ENCODE peak calls at places on chromosomes 7 and 10, in seven cellular contexts. M is neural progenitor cell, S is suprapubic skin, O is neuronal stem cell, R is PC-9, N is IMR-90, X is psoas muscle. Q is an unnamed sample. For H3K36me3 and H3K27me3, the result is how much of the 10 kb centered on the place peaks cover.

GRCh38 chr7:43586251-43586900 is 3.5 kb downstream of the STK17A start:
- DNase-seq in M (no peak), S (no peak), O (no peak), R (peak), N (peak), X (no peak), Q (no peak)

GRCh38 chr7:141158562-141158961 is 84.7 kb downstream of the TMEM178B start:
- DNase-seq in M (no peak), S (no peak), O (no peak), R (peak), N (peak), X (peak), Q (no peak)

GRCh38 chr10:48935141-48935540 is 4.5 kb downstream of the LRRC18 start:
- DNase-seq in M (peak), S (peak), O (no peak), R (no peak), N (no peak), X (no peak), Q (no peak)

GRCh38 chr7:109101332-109101731 is 531.7 kb downstream of the DNAJB9 start:
- DNase-seq in M (peak), S (no peak), O (no peak), R (no peak), N (no peak), X (no peak), Q (no peak)

GRCh38 chr10:99807786-99808185 is 25.3 kb downstream of the ABCC2 start:
- DNase-seq in M (no peak), S (no peak), O (no peak), R (no peak), N (no peak), X (no peak), Q (no peak)

GRCh38 chr10:13758302-13758701 is 171.5 kb downstream of the PRPF18 start:
- DNase-seq in M (peak), S (no peak), O (no peak), R (no peak), N (peak), X (no peak), Q (no peak)

GRCh38 chr10:76433161-76434005 is 1002.0 kb downstream of the LRMDA start:
- DNase-seq in M (no peak), S (no peak), O (no peak), R (peak), N (no peak), X (no peak), Q (no peak)

GRCh38 chr7:30713397-30713796 is 31.1 kb upstream of the CRHR2 start:
- DNase-seq in M (no peak), S (no peak), O (no peak), R (no peak), N (no peak), X (no peak), Q (no peak)

GRCh38 chr7:134737561-134738353 is 41.7 kb upstream of the CALD1 start:
- DNase-seq in M (no peak), S (no peak), O (no peak), R (no peak), N (peak), X (no peak), Q (no peak)

GRCh38 chr10:43380610-43381222 is 9.3 kb downstream of the FXYD4 start:
- DNase-seq in M (no peak), S (no peak), O (no peak), R (peak), N (peak), X (no peak), Q (no peak)

GRCh38 chr10:35212856-35213255 is 86.2 kb downstream of the CREM start:
- DNase-seq in M (no peak), S (no peak), O (no peak), R (no peak), N (no peak), X (no peak), Q (no peak)

GRCh38 chr7:99553039-99553438 is 1.1 kb upstream of the FAM200A start:
- DNase-seq in M (no peak), S (no peak), O (no peak), R (no peak), N (no peak), X (no peak), Q (no peak)

GRCh38 chr7:142866361-142867096 is 11.7 kb downstream of the EPHB6 start:
- DNase-seq in M (peak), S (no peak), O (peak), R (peak), N (no peak), X (no peak), Q (no peak)

GRCh38 chr7:128108641-128109423 is 77.6 kb upstream of the LRRC4 start:
- DNase-seq in M (no peak), S (no peak), O (no peak), R (no peak), N (no peak), X (no peak), Q (peak)

GRCh38 chr10:63825111-63825510 is 303.9 kb downstream of the REEP3 start:
- DNase-seq in M (no peak), S (no peak), O (no peak), R (no peak), N (no peak), X (no peak), Q (no peak)

GRCh38 chr10:72659694-72660093 is 32.2 kb upstream of the MCU start:
- DNase-seq in M (no peak), S (no peak), O (no peak), R (no peak), N (no peak), X (no peak), Q (no peak)

GRCh38 chr10:62636825-62637248 is 167.7 kb upstream of the ADO start:
- DNase-seq in M (no peak), S (no peak), O (no peak), R (no peak), N (peak), X (no peak), Q (no peak)

GRCh38 chr7:103073989-103074518 is 542 bp downstream of the FBXL13 start:
- DNase-seq in M (peak), S (no peak), O (no peak), R (peak), N (no peak), X (no peak), Q (no peak)

GRCh38 chr7:78179211-78179610 is 380.6 kb downstream of the PHTF2 start:
- DNase-seq in M (no peak), S (no peak), O (no peak), R (no peak), N (no peak), X (no peak), Q (no peak)

GRCh38 chr10:75530337-75530736 is 98.9 kb downstream of the LRMDA start:
- DNase-seq in M (no peak), S (no peak), O (no peak), R (peak), N (no peak), X (peak), Q (no peak)

GRCh38 chr7:156147104-156147503 is 334.8 kb upstream of the SHH start:
- DNase-seq in M (no peak), S (no peak), O (no peak), R (no peak), N (no peak), X (no peak), Q (no peak)

GRCh38 chr7:158072889-158073730 is 514.5 kb downstream of the PTPRN2 start:
- DNase-seq in M (no peak), S (no peak), O (no peak), R (no peak), N (no peak), X (no peak), Q (no peak)

GRCh38 chr10:119288574-119289001 is 81.2 kb downstream of the GRK5 start:
- DNase-seq in M (no peak), S (no peak), O (no peak), R (no peak), N (no peak), X (no peak), Q (no peak)

GRCh38 chr7:18821554-18821953 is 295.9 kb downstream of the TWIST1 start:
- DNase-seq in M (no peak), S (no peak), O (no peak), R (no peak), N (no peak), X (no peak), Q (no peak)

GRCh38 chr7:142376356-142376997 is 118.6 kb upstream of the PRSS58 start:
- DNase-seq in M (no peak), S (no peak), O (no peak), R (no peak), N (no peak), X (no peak), Q (no peak)

DNA sequence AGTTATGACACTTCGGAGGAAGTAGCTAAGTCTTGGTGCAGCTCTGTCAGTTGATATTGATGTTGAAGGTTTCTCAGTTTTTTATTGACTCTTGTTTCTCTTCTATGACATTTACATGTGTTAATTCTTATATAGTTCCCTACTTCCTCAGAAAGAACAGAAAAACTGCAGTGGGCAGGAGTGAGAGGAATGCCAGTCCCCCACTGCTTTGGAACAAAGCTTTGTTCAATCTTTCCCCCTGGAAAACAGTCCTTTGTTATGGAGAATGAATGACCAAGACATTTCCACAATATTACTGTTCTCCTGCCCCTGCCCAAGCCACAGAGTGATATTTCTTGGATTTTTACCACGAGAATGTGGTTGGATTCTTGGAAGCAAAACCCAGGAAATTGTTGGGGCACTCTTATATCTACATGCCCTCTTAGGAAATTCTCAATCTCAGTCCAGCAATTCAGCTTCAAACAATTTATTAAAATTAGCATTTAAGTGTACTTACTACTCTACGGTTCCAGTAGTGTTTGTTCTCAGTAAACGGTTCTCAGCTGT is 258.0 kb upstream of the KCND2 start:
- DNase-seq in M (peak), S (no peak), O (peak), R (no peak), N (no peak), X (no peak), Q (no peak)
- H3K27ac ChIP-seq in M (no peak), S (no peak), O (no peak), R (no peak), N (no peak), X (no peak), Q (no peak)

GRCh38 chr7:106273009-106273695 is 11.6 kb downstream of the NAMPT start:
- DNase-seq in M (no peak), S (no peak), O (no peak), R (no peak), N (no peak), X (no peak), Q (no peak)
- H3K36me3 ChIP-seq in M (under half), S (half or more), O (half or more), R (half or more), N (under half), X (under half), Q (under half)

GRCh38 chr7:149761307-149761706 is 12.1 kb downstream of the ZNF467 start:
- DNase-seq in M (no peak), S (no peak), O (no peak), R (no peak), N (no peak), X (no peak), Q (no peak)
- H3K27me3 ChIP-seq in M (half or more), S (under half), O (under half), R (under half), N (under half), X (under half), Q (under half)

DNA sequence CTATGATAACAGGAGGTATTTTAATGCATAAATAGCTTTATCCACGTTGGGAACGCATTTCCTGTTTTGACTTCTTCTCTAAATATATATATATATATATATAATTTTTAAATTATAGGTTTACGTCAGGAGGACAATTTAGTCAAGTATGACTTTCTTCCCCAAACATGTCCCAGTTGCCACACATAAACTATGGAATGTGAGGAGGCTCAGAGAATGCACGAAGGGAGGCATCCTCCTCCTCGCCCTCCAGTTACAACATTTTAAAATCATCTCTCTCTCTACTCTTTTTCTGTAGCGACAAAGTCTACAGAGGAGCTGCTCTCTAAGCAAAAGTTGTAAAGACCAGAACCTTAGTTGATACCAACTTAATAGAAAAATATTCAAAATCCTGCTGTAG is 106.9 kb upstream of the LYZL1 start:
- DNase-seq in M (no peak), S (no peak), O (no peak), R (no peak), N (peak), X (no peak), Q (no peak)
- H3K27ac ChIP-seq in M (no peak), S (no peak), O (no peak), R (no peak), N (no peak), X (no peak), Q (no peak)

GRCh38 chr10:124070666-124071065 is 22.7 kb downstream of the CHST15 start:
- DNase-seq in M (no peak), S (no peak), O (no peak), R (no peak), N (no peak), X (no peak), Q (no peak)

GRCh38 chr10:124071141-124071540 is 22.3 kb downstream of the CHST15 start:
- DNase-seq in M (no peak), S (no peak), O (no peak), R (no peak), N (no peak), X (no peak), Q (no peak)

GRCh38 chr10:124072106-124072505 is 21.3 kb downstream of the CHST15 start:
- DNase-seq in M (no peak), S (no peak), O (no peak), R (no peak), N (no peak), X (no peak), Q (no peak)

GRCh38 chr10:124073642-124074377 is 19.6 kb downstream of the CHST15 start:
- DNase-seq in M (no peak), S (no peak), O (no peak), R (no peak), N (no peak), X (no peak), Q (no peak)

DNA sequence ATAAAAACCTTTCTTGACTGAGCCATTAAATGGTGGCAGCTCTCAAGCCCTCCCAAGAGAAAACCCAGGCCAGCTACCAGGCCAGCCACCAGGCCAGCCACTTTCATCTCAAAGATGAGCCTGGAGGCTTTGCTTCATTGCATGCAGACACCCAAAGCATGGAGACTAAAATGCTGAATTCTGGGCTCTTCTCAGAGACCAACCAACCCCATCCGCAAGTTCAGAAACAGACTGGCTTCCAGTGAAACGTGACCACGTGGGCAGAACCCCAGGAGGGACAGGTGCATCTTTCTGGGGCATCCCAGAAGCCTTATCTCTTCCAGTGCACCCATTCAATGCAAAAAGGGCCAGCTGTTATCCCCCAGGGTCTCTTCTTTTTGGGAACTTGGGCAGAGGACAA is 20.9 kb downstream of the CHST15 start:
- DNase-seq in M (no peak), S (no peak), O (no peak), R (no peak), N (no peak), X (no peak), Q (no peak)
- H3K36me3 ChIP-seq in M (under half), S (under half), O (under half), R (under half), N (under half), X (under half), Q (under half)